ENCODE peak calls at places on chromosome 15, in seven cellular contexts. Q is tibial artery; B is astrocyte of the spinal cord; R is stimulated activated CD4-positive, alpha-beta T cell treated with anti-CD3 and anti-CD28 coated beads, Interleukin-1b, Interleukin-23, amount 100 ng/mL, for 4 hours; F is nephron progenitor cell; O is NCI-H748 treated with DMSO at 0.1 percent for 48 hours; Y is choroid plexus epithelial cell. V is an unnamed sample.

GRCh38 chr15:43877371-43877770 is 50.6 kb downstream of the WDR76 start:
- DNase-seq in Q (no peak), R (no peak), Y (no peak), B (no peak), O (no peak), F (no peak), V (no peak)

GRCh38 chr15:90097475-90097874 is 4.8 kb downstream of the IDH2 start:
- DNase-seq in R (peak; percentile 53), Q (no peak), Y (no peak), O (no peak), B (no peak), F (no peak), V (no peak)

GRCh38 chr15:99474041-99474906 is 91.5 kb upstream of the MEF2A start:
- DNase-seq in B (no peak), R (no peak), O (no peak), Q (peak; percentile 56), Y (no peak), F (no peak), V (no peak)

GRCh38 chr15:78065284-78065872 is 12.1 kb downstream of the TBC1D2B start:
- DNase-seq in F (no peak), B (peak; percentile 98), O (no peak), R (no peak), Q (peak; percentile 94), Y (peak; percentile 100), V (no peak)

GRCh38 chr15:57109005-57109404 is 190.6 kb downstream of the TCF12 start:
- DNase-seq in F (no peak), O (no peak), B (no peak), R (no peak), Y (no peak), Q (no peak), V (no peak)

GRCh38 chr15:84689858-84690257 is 26.1 kb downstream of the SEC11A start:
- DNase-seq in F (no peak), O (no peak), B (no peak), Q (no peak), R (no peak), Y (no peak), V (no peak)

GRCh38 chr15:44308415-44308814 is 19.9 kb downstream of the GOLM2 start:
- DNase-seq in Q (no peak), F (no peak), R (no peak), B (no peak), O (no peak), Y (no peak), V (no peak)

GRCh38 chr15:70323111-70323851 is 225.6 kb upstream of the TLE3 start:
- DNase-seq in F (peak; percentile 33), B (peak; percentile 60), R (no peak), Q (peak; percentile 78), O (peak; percentile 23), Y (peak; percentile 70), V (no peak)

GRCh38 chr15:60763668-60764067 is 284.7 kb upstream of the ICE2 start:
- DNase-seq in F (peak; percentile 22), Q (no peak), R (no peak), B (no peak), Y (no peak), O (no peak), V (no peak)

GRCh38 chr15:51842852-51843737 is 13.6 kb downstream of the TMOD3 start:
- DNase-seq in B (peak; percentile 65), R (no peak), O (no peak), F (no peak), Y (peak; percentile 40), Q (no peak), V (no peak)

GRCh38 chr15:40858706-40859105 is 14.9 kb downstream of the SPINT1 start:
- DNase-seq in Q (no peak), Y (no peak), B (no peak), R (no peak), O (no peak), F (no peak), V (no peak)

GRCh38 chr15:31024330-31024729 is 32.9 kb upstream of the MTMR10 start:
- DNase-seq in Y (peak; percentile 94), Q (no peak), O (no peak), R (no peak), F (peak; percentile 19), B (peak; percentile 95), V (no peak)

GRCh38 chr15:91338763-91339162 is 238.7 kb downstream of the SV2B start:
- DNase-seq in B (peak; percentile 49), O (no peak), Y (peak; percentile 1), R (no peak), F (peak; percentile 74), Q (no peak), V (peak; percentile 62)

GRCh38 chr15:77120576-77120975 is 49.7 kb upstream of the TSPAN3 start:
- DNase-seq in Q (no peak), F (no peak), B (no peak), Y (no peak), O (no peak), R (no peak), V (no peak)

GRCh38 chr15:83516935-83517334 is 69.8 kb downstream of the SH3GL3 start:
- DNase-seq in F (no peak), Q (no peak), B (peak; percentile 6), Y (peak; percentile 34), O (no peak), R (no peak), V (no peak)

GRCh38 chr15:98612490-98613110 is 35.7 kb upstream of the IGF1R start:
- DNase-seq in O (no peak), Y (no peak), F (no peak), R (no peak), B (no peak), Q (no peak), V (no peak)

GRCh38 chr15:59457103-59457502 is 19.1 kb downstream of the FAM81A start:
- DNase-seq in B (no peak), Q (no peak), R (no peak), Y (peak; percentile 13), O (no peak), F (no peak), V (no peak)

GRCh38 chr15:44593042-44593736 is 56.2 kb downstream of the EIF3J start:
- DNase-seq in Q (no peak), O (no peak), Y (peak; percentile 50), R (no peak), B (peak; percentile 28), F (no peak), V (no peak)

GRCh38 chr15:66573719-66574641 is 8.2 kb upstream of the LCTL start:
- DNase-seq in R (no peak), O (no peak), F (no peak), Q (no peak), Y (no peak), B (peak; percentile 28), V (no peak)

GRCh38 chr15:95304874-95305271 is 1025.6 kb upstream of the NR2F2 start:
- DNase-seq in R (no peak), O (no peak), F (no peak), Q (no peak), B (no peak), Y (no peak), V (no peak)

GRCh38 chr15:94246016-94246415 is 14.7 kb downstream of the MCTP2 start:
- DNase-seq in O (no peak), Q (no peak), Y (no peak), B (no peak), R (no peak), F (no peak), V (no peak)

GRCh38 chr15:48177875-48178611 is at the start of gene MYEF2:
- DNase-seq in B (peak; percentile 75), F (peak; percentile 78), O (peak; percentile 38), R (peak; percentile 37), Q (peak; percentile 52), Y (peak; percentile 73), V (peak; percentile 91)

GRCh38 chr15:71469393-71469792 is 341.0 kb upstream of the NR2E3 start:
- DNase-seq in B (no peak), O (no peak), Q (no peak), R (no peak), Y (peak; percentile 47), F (no peak), V (no peak)

GRCh38 chr15:100120111-100120510 is 221.7 kb downstream of the ADAMTS17 start:
- DNase-seq in O (no peak), F (no peak), Y (no peak), Q (no peak), B (no peak), R (no peak), V (no peak)

GRCh38 chr15:89439764-89440163 is 56.6 kb downstream of the RHCG start:
- DNase-seq in B (no peak), O (no peak), R (no peak), Q (no peak), F (no peak), Y (no peak), V (no peak)

GRCh38 chr15:72474466-72474911 is 359 bp downstream of the ARIH1 start:
- DNase-seq in Y (no peak), R (no peak), F (peak; percentile 65), O (no peak), B (peak; percentile 14), Q (no peak), V (no peak)

GRCh38 chr15:66714543-66714981 is 12.5 kb downstream of the SMAD6 start:
- DNase-seq in Q (no peak), F (no peak), B (no peak), Y (peak; percentile 75), O (no peak), R (no peak), V (no peak)

GRCh38 chr15:75776075-75776443 is 63.4 kb upstream of the CSPG4 start:
- DNase-seq in O (no peak), Q (no peak), R (no peak), Y (peak; percentile 48), F (no peak), B (peak; percentile 53), V (no peak)

GRCh38 chr15:61499371-61499770 is 270.3 kb upstream of the RORA start:
- DNase-seq in F (no peak), O (no peak), Y (no peak), R (no peak), B (no peak), Q (no peak), V (no peak)

GRCh38 chr15:98955331-98955730 is 52.3 kb downstream of the PGPEP1L start:
- DNase-seq in Y (no peak), O (no peak), R (no peak), F (no peak), B (no peak), Q (peak; percentile 61), V (no peak)

GRCh38 chr15:41480396-41481140 is 13.1 kb upstream of the ITPKA start:
- DNase-seq in O (no peak), B (no peak), R (no peak), Y (no peak), F (no peak), Q (no peak), V (no peak)

GRCh38 chr15:94856267-94856854 is 625.0 kb downstream of the MCTP2 start:
- DNase-seq in R (no peak), B (no peak), Q (no peak), Y (no peak), F (no peak), O (no peak), V (no peak)

GRCh38 chr15:86138798-86139197 is 59.1 kb downstream of the AGBL1 start:
- DNase-seq in B (no peak), R (no peak), Q (no peak), Y (no peak), F (no peak), O (no peak), V (no peak)

V was measured in ecto neural progenitor cell.